ENCODE peak calls at places on chromosomes 3 and 15, in six cellular contexts. U, M, K, P, B and D are unnamed samples.

GRCh38 chr3:41111011-41111410 is 88.3 kb upstream of the CTNNB1 start:
- DNase-seq in B (no peak), K (peak; percentile 34), M (no peak), P (no peak), U (no peak), D (no peak)

GRCh38 chr3:154819491-154819890 is 260.6 kb upstream of the MME start:
- DNase-seq in K (no peak), U (no peak), P (no peak), B (no peak), M (no peak), D (no peak)

GRCh38 chr3:101695779-101696372 is 9.4 kb upstream of the RPL24 start:
- DNase-seq in P (no peak), U (peak; percentile 52), K (peak; percentile 64), M (peak; percentile 45), B (no peak), D (peak; percentile 79)

GRCh38 chr3:156187146-156187769 is 66.9 kb downstream of the KCNAB1 start:
- DNase-seq in K (no peak), U (no peak), P (no peak), M (no peak), B (no peak), D (no peak)

GRCh38 chr3:32531010-32531647 is 28.5 kb upstream of the CMTM6 start:
- DNase-seq in M (no peak), B (no peak), K (no peak), U (no peak), P (no peak), D (no peak)

GRCh38 chr3:11020764-11021163 is 28.2 kb downstream of the SLC6A1 start:
- DNase-seq in K (no peak), M (no peak), B (no peak), P (no peak), U (no peak), D (no peak)

GRCh38 chr3:79027593-79027992 is 740.2 kb downstream of the ROBO1 start:
- DNase-seq in B (no peak), K (no peak), U (no peak), M (no peak), P (no peak), D (no peak)

GRCh38 chr15:77983708-77984445 is 93.6 kb downstream of the TBC1D2B start:
- DNase-seq in U (peak; percentile 3), B (no peak), K (peak; percentile 75), P (no peak), M (peak; percentile 32), D (no peak)

GRCh38 chr15:99307735-99308134 is 56.5 kb downstream of the LRRC28 start:
- DNase-seq in K (no peak), B (no peak), P (no peak), M (no peak), U (no peak), D (no peak)

GRCh38 chr15:90660195-90660995 is 56.8 kb upstream of the BLM start:
- DNase-seq in U (no peak), P (peak; percentile 75), M (peak; percentile 60), K (peak; percentile 81), B (no peak), D (peak; percentile 24)

GRCh38 chr3:138042043-138042442 is 32.1 kb downstream of the CLDN18 start:
- DNase-seq in K (no peak), M (no peak), B (no peak), U (no peak), P (no peak), D (no peak)

GRCh38 chr3:55333923-55334322 is 153.2 kb downstream of the WNT5A start:
- DNase-seq in M (no peak), B (no peak), P (no peak), K (no peak), U (no peak), D (no peak)

GRCh38 chr3:188283347-188283746 is 129.4 kb downstream of the LPP start:
- DNase-seq in P (no peak), U (no peak), M (no peak), B (no peak), K (no peak), D (no peak)

GRCh38 chr15:78406016-78406590 is 31.9 kb upstream of the IREB2 start:
- DNase-seq in P (no peak), B (no peak), K (no peak), M (no peak), U (no peak), D (no peak)

GRCh38 chr3:50294492-50295403 is 2.5 kb upstream of the IFRD2 start:
- DNase-seq in B (no peak), K (peak; percentile 42), M (no peak), U (no peak), P (no peak), D (peak; percentile 1)

GRCh38 chr3:39279745-39280517 is at the start of gene CX3CR1:
- DNase-seq in U (no peak), K (peak; percentile 36), M (no peak), P (no peak), B (no peak), D (no peak)

GRCh38 chr3:50664959-50665602 is 9.6 kb upstream of the DOCK3 start:
- DNase-seq in K (peak; percentile 32), P (no peak), U (no peak), M (no peak), B (no peak), D (no peak)

GRCh38 chr3:189233225-189233858 is 61.6 kb downstream of the TPRG1 start:
- DNase-seq in P (peak; percentile 49), M (peak; percentile 46), K (peak; percentile 84), U (peak; percentile 57), B (peak; percentile 24), D (peak; percentile 75)

GRCh38 chr3:17070560-17070959 is 185.8 kb downstream of the PLCL2 start:
- DNase-seq in M (peak; percentile 25), B (no peak), U (no peak), P (no peak), K (peak; percentile 77), D (peak; percentile 31)

DNA sequence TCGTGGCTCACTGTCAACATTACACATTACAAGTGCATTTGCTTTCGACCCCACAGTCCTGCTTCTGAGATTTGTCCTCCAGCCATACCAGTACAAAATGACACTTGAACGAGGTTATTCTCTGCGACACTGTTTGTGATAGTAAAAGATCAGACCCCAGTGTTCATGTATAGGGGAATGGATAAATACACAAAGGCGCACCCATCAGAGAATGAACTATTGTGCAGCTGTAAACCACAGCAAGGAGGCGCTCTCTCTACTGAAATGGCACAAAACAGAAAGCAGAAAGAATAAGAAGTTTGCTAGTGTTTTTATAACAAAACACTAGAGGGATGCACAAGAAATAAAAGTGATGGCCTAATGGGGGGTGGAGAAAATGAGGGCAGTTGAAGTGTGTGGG is 4.9 kb upstream of the CHSY1 start:
- DNase-seq in K (peak; percentile 38), U (no peak), M (no peak), P (no peak), B (no peak), D (no peak)
- TF ChIP-seq CTCF in K (peak; percentile 67), U (peak; percentile 44), M (no peak), P (no peak), B (peak; percentile 31), D (peak; percentile 46)

GRCh38 chr3:4314688-4315087 is 11.5 kb downstream of the SETMAR start:
- DNase-seq in K (no peak), B (no peak), M (no peak), P (no peak), U (no peak), D (no peak)
- TF ChIP-seq CTCF in K (peak; percentile 67), B (peak; percentile 28), M (no peak), P (peak; percentile 21), U (peak; percentile 67), D (peak; percentile 37)

DNA sequence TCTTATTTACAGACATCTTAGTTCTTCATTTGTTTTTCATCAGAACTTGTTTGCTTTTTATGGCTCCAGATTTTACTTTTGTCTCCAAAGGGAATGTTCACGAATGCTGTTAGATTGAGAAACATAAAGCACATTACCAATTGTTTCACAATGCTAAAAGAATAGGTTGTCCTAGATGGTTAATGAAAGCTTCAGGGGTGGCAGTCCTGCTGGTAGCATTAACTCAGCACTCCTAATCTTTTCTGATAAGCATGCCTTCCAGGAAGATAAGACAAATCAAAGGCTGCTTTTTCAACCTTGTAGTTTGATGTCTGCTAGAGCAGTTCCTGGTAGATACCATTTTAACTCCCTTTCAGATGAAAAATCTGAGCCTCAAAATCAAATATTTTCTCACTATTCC is 619.4 kb downstream of the PYDC2 start:
- DNase-seq in K (no peak), U (no peak), B (no peak), P (no peak), M (no peak), D (no peak)
- TF ChIP-seq CTCF in K (no peak), U (no peak), B (no peak), P (no peak), M (no peak), D (no peak)

GRCh38 chr3:128112406-128112968 is 11.1 kb downstream of the RUVBL1 start:
- DNase-seq in P (no peak), B (no peak), U (no peak), K (no peak), M (no peak), D (no peak)
- TF ChIP-seq CTCF in P (no peak), B (no peak), U (no peak), K (no peak), M (no peak), D (no peak)

GRCh38 chr3:141280690-141281089 is 49.1 kb downstream of the PXYLP1 start:
- DNase-seq in K (no peak), P (no peak), B (no peak), M (no peak), U (no peak), D (no peak)
- TF ChIP-seq CTCF in K (no peak), P (no peak), B (no peak), M (no peak), U (no peak), D (no peak)

GRCh38 chr15:30997270-30997669 is 5.8 kb upstream of the MTMR10 start:
- DNase-seq in U (no peak), P (no peak), M (no peak), K (no peak), B (no peak), D (no peak)
- TF ChIP-seq CTCF in U (no peak), P (no peak), M (no peak), K (peak; percentile 30), B (no peak), D (no peak)